ENCODE peak calls at places on chromosomes 6 and 20, in seven cellular contexts. One of them, this sample, is unnamed.

GRCh38 chr6:45415315-45415714 is 37.6 kb upstream of the SUPT3H start:
- DNase-seq in choroid plexus epithelial cell: peak; percentile 62
- DNase-seq in fibroblast of pulmonary artery: no peak
- DNase-seq in brain microvascular endothelial cell: no peak
- DNase-seq in ovary: no peak
- DNase-seq in left lung: no peak
- DNase-seq in Caco-2: no peak
- DNase-seq in this sample: no peak

GRCh38 chr6:168120390-168121307 is 41.6 kb upstream of the FRMD1 start:
- DNase-seq in brain microvascular endothelial cell: no peak
- DNase-seq in choroid plexus epithelial cell: peak; percentile 10
- DNase-seq in fibroblast of pulmonary artery: no peak
- DNase-seq in left lung: no peak
- DNase-seq in ovary: no peak
- DNase-seq in Caco-2: no peak
- DNase-seq in this sample: peak; percentile 9

GRCh38 chr6:1842334-1842733 is 232.6 kb downstream of the FOXC1 start:
- DNase-seq in left lung: no peak
- DNase-seq in Caco-2: no peak
- DNase-seq in brain microvascular endothelial cell: no peak
- DNase-seq in fibroblast of pulmonary artery: no peak
- DNase-seq in choroid plexus epithelial cell: no peak
- DNase-seq in ovary: no peak
- DNase-seq in this sample: no peak

GRCh38 chr6:43076093-43076927 is at the start of gene PTK7:
- DNase-seq in choroid plexus epithelial cell: peak; percentile 78
- DNase-seq in left lung: peak; percentile 65
- DNase-seq in Caco-2: peak; percentile 78
- DNase-seq in ovary: peak; percentile 81
- DNase-seq in fibroblast of pulmonary artery: peak; percentile 59
- DNase-seq in brain microvascular endothelial cell: peak; percentile 20
- DNase-seq in this sample: peak; percentile 71

GRCh38 chr6:105005446-105005845 is 48.5 kb downstream of the LIN28B start:
- DNase-seq in choroid plexus epithelial cell: no peak
- DNase-seq in Caco-2: no peak
- DNase-seq in brain microvascular endothelial cell: no peak
- DNase-seq in fibroblast of pulmonary artery: no peak
- DNase-seq in left lung: no peak
- DNase-seq in ovary: no peak
- DNase-seq in this sample: no peak

GRCh38 chr6:156848533-156848932 is 71.4 kb downstream of the ARID1B start:
- DNase-seq in fibroblast of pulmonary artery: peak; percentile 60
- DNase-seq in left lung: no peak
- DNase-seq in brain microvascular endothelial cell: no peak
- DNase-seq in ovary: peak; percentile 59
- DNase-seq in Caco-2: no peak
- DNase-seq in choroid plexus epithelial cell: peak; percentile 66
- DNase-seq in this sample: no peak

GRCh38 chr6:32886674-32887383 is 32.8 kb downstream of the PSMB9 start:
- DNase-seq in ovary: peak; percentile 68
- DNase-seq in left lung: no peak
- DNase-seq in choroid plexus epithelial cell: peak; percentile 86
- DNase-seq in brain microvascular endothelial cell: peak; percentile 84
- DNase-seq in fibroblast of pulmonary artery: peak; percentile 80
- DNase-seq in Caco-2: no peak
- DNase-seq in this sample: peak; percentile 52

GRCh38 chr6:32883789-32884188 is 29.8 kb downstream of the PSMB9 start:
- DNase-seq in brain microvascular endothelial cell: peak; percentile 51
- DNase-seq in fibroblast of pulmonary artery: peak; percentile 85
- DNase-seq in choroid plexus epithelial cell: peak; percentile 75
- DNase-seq in ovary: no peak
- DNase-seq in left lung: peak; percentile 56
- DNase-seq in Caco-2: no peak
- DNase-seq in this sample: no peak

GRCh38 chr20:22383156-22383555 is 201.2 kb downstream of the FOXA2 start:
- DNase-seq in Caco-2: no peak
- DNase-seq in choroid plexus epithelial cell: peak; percentile 44
- DNase-seq in brain microvascular endothelial cell: no peak
- DNase-seq in ovary: no peak
- DNase-seq in left lung: no peak
- DNase-seq in fibroblast of pulmonary artery: peak; percentile 9
- DNase-seq in this sample: no peak

GRCh38 chr6:41278699-41279405 is 7.6 kb downstream of the TREM1 start:
- DNase-seq in left lung: peak; percentile 71
- DNase-seq in ovary: no peak
- DNase-seq in Caco-2: peak; percentile 64
- DNase-seq in choroid plexus epithelial cell: peak; percentile 87
- DNase-seq in fibroblast of pulmonary artery: peak; percentile 79
- DNase-seq in brain microvascular endothelial cell: peak; percentile 61
- DNase-seq in this sample: peak; percentile 65

GRCh38 chr20:41738584-41739193 is 120.5 kb upstream of the CHD6 start:
- DNase-seq in brain microvascular endothelial cell: peak; percentile 47
- DNase-seq in Caco-2: peak; percentile 76
- DNase-seq in fibroblast of pulmonary artery: peak; percentile 57
- DNase-seq in ovary: no peak
- DNase-seq in left lung: no peak
- DNase-seq in choroid plexus epithelial cell: peak; percentile 69
- DNase-seq in this sample: peak; percentile 62

GRCh38 chr6:17393335-17394191 is at the start of gene CAP2:
- DNase-seq in brain microvascular endothelial cell: peak; percentile 55
- DNase-seq in choroid plexus epithelial cell: peak; percentile 32
- DNase-seq in ovary: peak; percentile 27
- DNase-seq in fibroblast of pulmonary artery: peak; percentile 49
- DNase-seq in Caco-2: peak; percentile 70
- DNase-seq in left lung: peak; percentile 74
- DNase-seq in this sample: peak; percentile 47

GRCh38 chr20:13205848-13206434 is 15.1 kb upstream of the ISM1 start:
- DNase-seq in fibroblast of pulmonary artery: no peak
- DNase-seq in brain microvascular endothelial cell: no peak
- DNase-seq in Caco-2: no peak
- DNase-seq in left lung: no peak
- DNase-seq in ovary: no peak
- DNase-seq in choroid plexus epithelial cell: no peak
- DNase-seq in this sample: no peak

GRCh38 chr20:11553603-11554002 is 364.1 kb upstream of the BTBD3 start:
- DNase-seq in Caco-2: no peak
- DNase-seq in fibroblast of pulmonary artery: peak; percentile 33
- DNase-seq in ovary: no peak
- DNase-seq in choroid plexus epithelial cell: peak; percentile 51
- DNase-seq in left lung: no peak
- DNase-seq in brain microvascular endothelial cell: no peak
- DNase-seq in this sample: no peak

GRCh38 chr6:137638926-137639706 is 144.9 kb upstream of the OLIG3 start:
- DNase-seq in ovary: no peak
- DNase-seq in Caco-2: no peak
- DNase-seq in left lung: no peak
- DNase-seq in choroid plexus epithelial cell: no peak
- DNase-seq in brain microvascular endothelial cell: no peak
- DNase-seq in fibroblast of pulmonary artery: no peak
- DNase-seq in this sample: no peak

GRCh38 chr20:46509523-46509922 is 3.8 kb downstream of the ZNF334 start:
- DNase-seq in ovary: no peak
- DNase-seq in Caco-2: no peak
- DNase-seq in choroid plexus epithelial cell: no peak
- DNase-seq in brain microvascular endothelial cell: no peak
- DNase-seq in left lung: no peak
- DNase-seq in fibroblast of pulmonary artery: no peak
- DNase-seq in this sample: no peak

GRCh38 chr6:21166754-21167153 is 426.8 kb upstream of the SOX4 start:
- DNase-seq in left lung: no peak
- DNase-seq in brain microvascular endothelial cell: no peak
- DNase-seq in ovary: no peak
- DNase-seq in choroid plexus epithelial cell: no peak
- DNase-seq in Caco-2: no peak
- DNase-seq in fibroblast of pulmonary artery: no peak
- DNase-seq in this sample: no peak

GRCh38 chr20:49568491-49569151 is 684 bp upstream of the PTGIS start:
- DNase-seq in fibroblast of pulmonary artery: peak; percentile 70
- DNase-seq in ovary: peak; percentile 65
- DNase-seq in brain microvascular endothelial cell: no peak
- DNase-seq in Caco-2: peak; percentile 46
- DNase-seq in left lung: no peak
- DNase-seq in choroid plexus epithelial cell: no peak
- DNase-seq in this sample: no peak

GRCh38 chr6:39847216-39847615 is 55.0 kb downstream of the DAAM2 start:
- DNase-seq in fibroblast of pulmonary artery: peak; percentile 47
- DNase-seq in choroid plexus epithelial cell: peak; percentile 30
- DNase-seq in left lung: no peak
- DNase-seq in brain microvascular endothelial cell: peak; percentile 20
- DNase-seq in Caco-2: no peak
- DNase-seq in ovary: peak; percentile 44
- DNase-seq in this sample: peak; percentile 65

GRCh38 chr20:62534526-62535221 is 58.9 kb upstream of the GATA5 start:
- DNase-seq in choroid plexus epithelial cell: no peak
- DNase-seq in ovary: no peak
- DNase-seq in Caco-2: no peak
- DNase-seq in brain microvascular endothelial cell: no peak
- DNase-seq in fibroblast of pulmonary artery: no peak
- DNase-seq in left lung: no peak
- DNase-seq in this sample: no peak

GRCh38 chr20:44483112-44483511 is 7.4 kb downstream of the TTPAL start:
- DNase-seq in left lung: no peak
- DNase-seq in Caco-2: no peak
- DNase-seq in choroid plexus epithelial cell: no peak
- DNase-seq in fibroblast of pulmonary artery: no peak
- DNase-seq in ovary: no peak
- DNase-seq in brain microvascular endothelial cell: no peak
- DNase-seq in this sample: no peak

DNA sequence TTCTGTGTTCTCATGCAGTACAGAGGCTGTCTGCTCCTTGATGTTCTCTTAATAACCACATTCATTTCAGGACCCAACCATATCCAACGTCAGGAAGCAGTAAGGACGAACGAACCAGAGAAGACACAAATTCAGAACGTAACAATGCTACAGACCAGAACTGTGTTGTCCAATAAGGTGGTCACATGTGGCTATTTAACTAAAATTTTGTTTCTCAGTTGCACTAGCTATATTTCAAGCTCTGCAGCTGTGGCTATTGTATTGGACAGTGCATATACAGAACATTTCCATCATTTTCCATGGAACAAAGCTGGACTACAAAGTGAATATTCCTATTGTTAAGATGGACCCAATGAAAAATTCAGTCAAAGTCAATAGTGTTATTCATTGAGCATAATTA is 27.0 kb downstream of the MAP7 start:
- DNase-seq in Caco-2: no peak
- DNase-seq in fibroblast of pulmonary artery: no peak
- DNase-seq in left lung: no peak
- DNase-seq in choroid plexus epithelial cell: no peak
- DNase-seq in ovary: no peak
- DNase-seq in brain microvascular endothelial cell: no peak
- DNase-seq in this sample: no peak
- H3K4me3 ChIP-seq in Caco-2: no peak overlapping the region
- H3K4me3 ChIP-seq in fibroblast of pulmonary artery: no peak overlapping the region
- H3K4me3 ChIP-seq in left lung: no peak overlapping the region
- H3K4me3 ChIP-seq in choroid plexus epithelial cell: no peak overlapping the region
- H3K4me3 ChIP-seq in ovary: no peak overlapping the region
- H3K4me3 ChIP-seq in brain microvascular endothelial cell: no peak overlapping the region
- H3K4me3 ChIP-seq in this sample: no peak overlapping the region

DNA sequence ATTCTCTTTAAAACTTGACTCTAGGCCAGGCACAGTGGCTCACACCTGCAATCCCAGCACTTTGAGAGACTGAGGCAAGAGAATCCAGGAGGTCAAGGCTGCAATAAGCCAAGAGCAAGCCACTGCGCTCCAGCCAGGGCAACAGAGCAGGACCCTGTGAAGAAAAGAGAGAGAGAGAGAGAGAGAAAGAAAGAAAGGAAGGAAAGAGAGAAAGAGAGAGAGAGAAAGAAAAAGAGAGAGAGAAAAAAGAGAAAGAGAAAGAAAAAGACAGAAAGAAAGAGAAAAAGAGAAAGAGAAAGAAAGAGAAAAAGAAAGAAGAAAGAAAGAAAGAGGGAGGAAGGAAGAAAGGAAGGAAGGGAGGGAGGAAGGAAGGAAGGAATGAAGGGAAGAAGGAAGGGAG is 76.7 kb downstream of the RIN2 start:
- DNase-seq in brain microvascular endothelial cell: no peak
- DNase-seq in left lung: no peak
- DNase-seq in choroid plexus epithelial cell: no peak
- DNase-seq in fibroblast of pulmonary artery: no peak
- DNase-seq in Caco-2: no peak
- DNase-seq in ovary: no peak
- DNase-seq in this sample: no peak
- TF ChIP-seq CTCF in brain microvascular endothelial cell: no peak
- TF ChIP-seq CTCF in left lung: no peak
- TF ChIP-seq CTCF in choroid plexus epithelial cell: no peak
- TF ChIP-seq CTCF in fibroblast of pulmonary artery: no peak
- TF ChIP-seq CTCF in Caco-2: no peak
- TF ChIP-seq CTCF in ovary: no peak
- TF ChIP-seq CTCF in this sample: no peak

DNA sequence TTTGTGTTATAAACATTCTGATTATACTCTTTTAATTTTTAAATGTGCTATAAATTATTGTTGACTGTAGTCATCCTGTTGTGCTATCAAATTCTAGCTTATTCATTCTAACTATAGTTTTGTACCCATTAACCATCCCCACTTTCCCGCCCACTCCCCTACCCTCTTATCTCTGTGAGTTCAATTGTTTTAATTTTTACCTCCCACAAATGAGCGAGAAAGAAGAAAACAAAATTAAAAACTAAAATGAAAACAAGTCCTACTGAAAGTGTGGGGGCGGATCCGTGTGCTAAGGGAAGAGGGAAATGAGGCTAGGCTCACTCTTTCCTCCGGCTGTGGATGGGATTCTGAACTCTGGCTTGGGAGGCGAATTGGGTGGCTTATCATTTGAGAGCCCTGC is 6.6 kb upstream of the ZNF831 start:
- DNase-seq in ovary: no peak
- DNase-seq in fibroblast of pulmonary artery: no peak
- DNase-seq in left lung: no peak
- DNase-seq in brain microvascular endothelial cell: no peak
- DNase-seq in choroid plexus epithelial cell: no peak
- DNase-seq in Caco-2: no peak
- DNase-seq in this sample: no peak
- H3K4me3 ChIP-seq in ovary: no peak overlapping the region
- H3K4me3 ChIP-seq in fibroblast of pulmonary artery: no peak overlapping the region
- H3K4me3 ChIP-seq in left lung: no peak overlapping the region
- H3K4me3 ChIP-seq in brain microvascular endothelial cell: no peak overlapping the region
- H3K4me3 ChIP-seq in choroid plexus epithelial cell: no peak overlapping the region
- H3K4me3 ChIP-seq in Caco-2: no peak overlapping the region
- H3K4me3 ChIP-seq in this sample: no peak overlapping the region

DNA sequence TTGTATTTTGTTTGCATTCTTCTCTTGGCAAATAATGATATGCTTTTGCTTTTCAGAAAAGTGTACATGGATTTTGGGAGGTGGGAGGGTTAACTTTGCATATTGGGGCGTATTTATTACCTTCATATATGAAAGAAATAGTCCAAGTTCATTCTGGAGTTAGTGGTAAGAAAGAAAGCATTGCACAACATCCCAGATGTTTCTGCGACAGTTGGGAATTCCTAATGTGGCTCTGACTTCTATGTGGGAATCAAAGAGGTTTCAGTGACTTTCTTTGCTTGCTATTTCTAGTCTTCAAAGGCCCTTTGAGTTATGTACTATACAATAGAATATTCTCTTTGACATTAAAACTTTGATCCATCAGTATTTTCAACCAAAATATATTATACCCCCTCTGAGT is 78.1 kb downstream of the MMUT start:
- DNase-seq in ovary: no peak
- DNase-seq in fibroblast of pulmonary artery: peak; percentile 40
- DNase-seq in brain microvascular endothelial cell: no peak
- DNase-seq in choroid plexus epithelial cell: peak; percentile 14
- DNase-seq in Caco-2: no peak
- DNase-seq in left lung: no peak
- DNase-seq in this sample: no peak
- TF ChIP-seq CTCF in ovary: no peak
- TF ChIP-seq CTCF in fibroblast of pulmonary artery: no peak
- TF ChIP-seq CTCF in brain microvascular endothelial cell: no peak
- TF ChIP-seq CTCF in choroid plexus epithelial cell: no peak
- TF ChIP-seq CTCF in Caco-2: no peak
- TF ChIP-seq CTCF in left lung: no peak
- TF ChIP-seq CTCF in this sample: no peak

This sample was measured in testis.